ENCODE peak calls at places on chromosomes 3 and 15, in four cellular contexts. Z is endodermal cell, Q is bronchial epithelial cell, H is stomach. Y is an unnamed sample.

GRCh38 chr3:148955544-148956346 is 35.6 kb upstream of the GYG1 start:
- DNase-seq in Z (peak), Q (peak), H (peak), Y (no peak)

GRCh38 chr15:99426431-99427105 is 139.2 kb upstream of the MEF2A start:
- DNase-seq in Z (no peak), Q (no peak), H (no peak), Y (peak)

GRCh38 chr15:66830358-66830757 is 128.3 kb downstream of the SMAD6 start:
- DNase-seq in Z (no peak), Q (peak), H (no peak), Y (no peak)

GRCh38 chr15:39888243-39888642 is 31.8 kb downstream of the GPR176 start:
- DNase-seq in Z (peak), Q (no peak), H (no peak), Y (no peak)

GRCh38 chr3:21734746-21735145 is 16.3 kb downstream of the ZNF385D start:
- DNase-seq in Z (no peak), Q (peak), H (no peak), Y (no peak)

GRCh38 chr15:33215941-33216872 is 21.7 kb upstream of the FMN1 start:
- DNase-seq in Z (no peak), Q (peak), H (no peak), Y (no peak)

GRCh38 chr3:72191211-72191960 is 406.4 kb upstream of the PROK2 start:
- DNase-seq in Z (no peak), Q (no peak), H (no peak), Y (no peak)

GRCh38 chr15:70182858-70183695 is 85.4 kb upstream of the TLE3 start:
- DNase-seq in Z (peak), Q (peak), H (no peak), Y (no peak)

GRCh38 chr15:58498821-58499580 is 67.2 kb downstream of the LIPC start:
- DNase-seq in Z (no peak), Q (peak), H (no peak), Y (no peak)

GRCh38 chr3:119073258-119074001 is 38.8 kb upstream of the IGSF11 start:
- DNase-seq in Z (no peak), Q (no peak), H (no peak), Y (no peak)

GRCh38 chr3:184635126-184635525 is 73.5 kb downstream of the EPHB3 start:
- DNase-seq in Z (no peak), Q (no peak), H (peak), Y (peak)

GRCh38 chr3:121748638-121749275 is 784 bp downstream of the GOLGB1 start:
- DNase-seq in Z (no peak), Q (peak), H (peak), Y (no peak)

GRCh38 chr3:181486496-181486895 is 225.2 kb upstream of the SOX2 start:
- DNase-seq in Z (no peak), Q (no peak), H (no peak), Y (no peak)

GRCh38 chr3:47016086-47016933 is 36.8 kb downstream of the NBEAL2 start:
- DNase-seq in Z (peak), Q (no peak), H (no peak), Y (no peak)

GRCh38 chr3:48157950-48158376 is 30.3 kb downstream of the CDC25A start:
- DNase-seq in Z (peak), Q (peak), H (peak), Y (peak)

GRCh38 chr15:28110416-28110975 is 11.4 kb upstream of the OCA2 start:
- DNase-seq in Z (peak), Q (no peak), H (no peak), Y (no peak)

GRCh38 chr3:158381274-158381868 is 189.6 kb upstream of the MLF1 start:
- DNase-seq in Z (no peak), Q (peak), H (no peak), Y (no peak)

GRCh38 chr3:186587183-186587582 is 16.7 kb downstream of the DNAJB11 start:
- DNase-seq in Z (no peak), Q (no peak), H (no peak), Y (no peak)

GRCh38 chr3:150335631-150336030 is 72.5 kb upstream of the TSC22D2 start:
- DNase-seq in Z (no peak), Q (no peak), H (no peak), Y (no peak)

GRCh38 chr15:67824157-67824899 is 981 bp upstream of the SKOR1 start:
- DNase-seq in Z (peak), Q (no peak), H (no peak), Y (no peak)

DNA sequence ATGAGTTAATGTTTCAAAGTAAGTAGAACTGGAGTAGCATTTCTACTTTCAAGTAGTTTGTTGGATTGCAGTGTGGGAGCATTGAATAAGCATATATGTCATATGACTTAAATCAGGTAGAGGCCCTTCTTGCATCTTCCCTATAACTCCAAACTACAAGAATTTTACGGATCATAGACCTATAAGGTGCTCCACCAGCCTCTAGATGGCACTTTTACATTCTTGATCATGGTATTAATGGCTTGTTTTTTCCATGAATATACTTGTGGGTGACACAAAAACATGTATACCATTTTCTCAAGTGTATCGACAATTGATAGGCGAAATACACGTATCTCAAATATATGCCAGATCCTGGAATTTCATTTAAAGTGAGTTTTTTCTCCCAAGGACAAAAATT is 311.1 kb downstream of the ZPLD1 start:
- DNase-seq in Z (no peak), Q (peak), H (no peak), Y (no peak)
- TF ChIP-seq CTCF in Z (peak), Q (no peak), H (no peak), Y (no peak)

GRCh38 chr3:178067721-178068120 is 468.5 kb upstream of the KCNMB2 start:
- DNase-seq in Z (no peak), Q (no peak), H (no peak), Y (no peak)
- TF ChIP-seq CTCF in Z (no peak), Q (no peak), H (no peak), Y (no peak)

GRCh38 chr3:12875857-12876451 is 34.6 kb upstream of the RPL32 start:
- DNase-seq in Z (peak), Q (no peak), H (peak), Y (peak)
- TF ChIP-seq CTCF in Z (peak), Q (peak), H (no peak), Y (no peak)

GRCh38 chr15:72342385-72342784 is 22.4 kb upstream of the CELF6 start:
- DNase-seq in Z (peak), Q (peak), H (peak), Y (no peak)

GRCh38 chr15:72338617-72339321 is 18.8 kb upstream of the CELF6 start:
- DNase-seq in Z (no peak), Q (no peak), H (no peak), Y (no peak)

GRCh38 chr15:72340366-72340765 is 20.4 kb upstream of the CELF6 start:
- DNase-seq in Z (no peak), Q (no peak), H (no peak), Y (no peak)

GRCh38 chr15:72339777-72340177 is 19.8 kb upstream of the CELF6 start:
- DNase-seq in Z (no peak), Q (peak), H (no peak), Y (no peak)

DNA sequence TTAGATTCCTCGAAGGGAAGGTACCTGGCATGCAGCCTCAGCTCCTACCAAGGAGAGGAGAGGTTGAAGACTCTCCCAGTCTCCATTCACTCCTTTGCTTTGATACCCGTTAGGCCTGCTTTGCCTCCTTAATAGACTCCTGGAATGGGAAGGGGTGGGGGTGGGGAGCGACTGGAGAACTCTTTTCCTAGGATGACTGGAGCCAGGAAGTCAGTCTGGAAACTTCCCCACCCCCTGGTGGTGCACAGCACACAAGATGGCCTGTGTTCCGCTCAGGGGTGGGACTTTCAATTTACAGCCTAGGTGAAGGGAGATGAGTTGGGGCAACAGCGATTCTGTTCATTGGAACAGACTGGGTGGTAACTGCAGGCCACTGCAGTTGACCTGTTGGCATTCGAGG is 21.4 kb upstream of the CELF6 start:
- DNase-seq in Z (peak), Q (no peak), H (no peak), Y (no peak)
- TF ChIP-seq CTCF in Z (peak), Q (peak), H (no peak), Y (no peak)